ENCODE peak calls at places on chromosome 22, in eight cellular contexts. G is lower leg skin, Z is mucosa of descending colon, S is cardiac muscle cell, Y is WTC11, A is foreskin fibroblast, M is GM12865, U is A549. W is an unnamed sample.

GRCh38 chr22:48675141-48675827 is 1152.4 kb downstream of the BRD1 start:
- DNase-seq in A (no peak), Y (no peak), M (no peak), G (no peak), Z (no peak), S (no peak), U (no peak), W (no peak)

GRCh38 chr22:30566125-30566524 is 8.3 kb downstream of the GAL3ST1 start:
- DNase-seq in S (no peak), G (no peak), Y (no peak), U (no peak), A (no peak), Z (peak; percentile 65), M (no peak), W (peak; percentile 72)

GRCh38 chr22:30421695-30422480 is 3.7 kb upstream of the MTFP1 start:
- DNase-seq in U (no peak), Z (no peak), Y (no peak), A (no peak), G (no peak), S (no peak), M (no peak), W (no peak)

GRCh38 chr22:28208036-28208435 is 289.0 kb upstream of the PITPNB start:
- DNase-seq in Y (no peak), A (no peak), M (no peak), S (no peak), Z (no peak), U (no peak), G (no peak), W (no peak)

GRCh38 chr22:37230673-37231405 is 13.2 kb downstream of the RAC2 start:
- DNase-seq in M (peak; percentile 84), Z (no peak), G (no peak), S (no peak), A (no peak), Y (no peak), U (no peak), W (peak; percentile 74)

GRCh38 chr22:49196046-49196511 is 631.6 kb downstream of the BRD1 start:
- DNase-seq in S (no peak), Z (no peak), G (no peak), Y (peak; percentile 4), M (no peak), A (no peak), U (no peak), W (peak; percentile 45)

GRCh38 chr22:30859714-30860095 is 108.9 kb downstream of the MORC2 start:
- DNase-seq in A (no peak), Y (no peak), Z (no peak), M (no peak), S (no peak), U (no peak), G (no peak), W (peak; percentile 8)

GRCh38 chr22:19983701-19984100 is 32.9 kb downstream of the ARVCF start:
- DNase-seq in M (no peak), U (no peak), G (no peak), S (no peak), Z (no peak), Y (no peak), A (no peak), W (peak; percentile 72)

GRCh38 chr22:50253941-50254340 is 2.9 kb upstream of the HDAC10 start:
- DNase-seq in A (no peak), G (no peak), U (no peak), S (no peak), Y (no peak), Z (no peak), M (no peak), W (no peak)

GRCh38 chr22:50251472-50252054 is 498 bp upstream of the HDAC10 start:
- DNase-seq in Y (no peak), S (no peak), Z (peak; percentile 47), U (no peak), M (no peak), G (no peak), A (no peak), W (no peak)

GRCh38 chr22:50253046-50253580 is 2.0 kb upstream of the HDAC10 start:
- DNase-seq in S (no peak), M (no peak), Z (no peak), U (no peak), A (no peak), G (no peak), Y (no peak), W (no peak)

GRCh38 chr22:50250555-50251471 is at the start of gene HDAC10:
- DNase-seq in Z (peak; percentile 89), M (peak; percentile 92), G (peak; percentile 63), A (peak; percentile 79), S (peak; percentile 91), Y (peak; percentile 89), U (no peak), W (peak; percentile 100)

GRCh38 chr22:50252081-50253045 is 1.3 kb upstream of the HDAC10 start:
- DNase-seq in Y (peak; percentile 81), G (peak; percentile 64), M (peak; percentile 72), U (no peak), Z (peak; percentile 85), A (no peak), S (peak; percentile 68), W (peak; percentile 98)
- TF ChIP-seq CTCF in Y (peak; percentile 29), G (no peak), M (peak; percentile 69), U (peak; percentile 57), Z (peak; percentile 47), A (peak; percentile 68), S (peak; percentile 74), W (peak; percentile 73)

DNA sequence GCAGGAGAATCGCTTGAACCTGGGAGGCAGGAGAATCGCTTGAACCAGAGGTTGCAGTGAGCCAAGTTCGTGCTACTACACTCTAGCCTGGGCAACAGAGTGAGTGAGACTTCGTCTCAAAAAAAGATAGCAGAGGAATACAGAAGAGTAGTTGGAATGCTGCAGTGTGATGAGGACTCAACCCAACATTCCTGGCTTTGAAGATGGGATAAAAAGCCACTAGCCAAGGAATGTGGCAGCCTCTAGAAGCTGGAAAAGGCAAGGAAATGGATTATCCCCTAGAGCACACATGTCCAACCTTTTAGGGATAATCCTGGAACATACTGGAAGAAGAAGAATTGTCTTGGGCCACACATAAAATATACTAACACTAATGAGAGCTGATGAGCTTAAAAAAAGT is 13.9 kb downstream of the SLC25A17 start:
- DNase-seq in Z (no peak), M (no peak), G (no peak), A (no peak), Y (no peak), U (no peak), S (no peak), W (peak; percentile 38)
- TF ChIP-seq CTCF in Z (no peak), M (no peak), G (no peak), A (no peak), Y (no peak), U (no peak), S (no peak), W (no peak)

DNA sequence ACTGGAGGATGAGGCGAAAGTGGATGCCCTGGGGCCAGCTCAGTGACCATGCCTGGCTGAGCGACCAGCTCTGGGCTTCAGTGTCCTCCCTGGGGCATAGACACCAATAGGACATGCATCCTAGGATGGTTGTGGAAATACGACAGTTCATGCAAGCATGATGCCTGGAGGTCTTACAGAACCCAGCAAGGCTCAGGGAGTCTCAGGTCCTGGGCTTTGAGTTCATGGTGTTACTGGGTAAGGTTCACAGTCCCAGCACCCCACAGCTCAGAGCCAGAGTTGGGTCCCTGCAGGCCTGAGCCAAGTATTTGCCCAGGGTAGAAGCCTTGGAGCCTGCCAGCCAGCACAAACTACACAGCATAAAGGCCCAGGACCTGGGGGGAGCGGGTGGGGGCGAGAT is 4.2 kb upstream of the SUSD2 start:
- DNase-seq in M (no peak), S (no peak), Z (no peak), U (no peak), A (no peak), Y (no peak), G (no peak), W (no peak)
- TF ChIP-seq CTCF in M (no peak), S (no peak), Z (no peak), U (no peak), A (no peak), Y (no peak), G (no peak), W (no peak)

DNA sequence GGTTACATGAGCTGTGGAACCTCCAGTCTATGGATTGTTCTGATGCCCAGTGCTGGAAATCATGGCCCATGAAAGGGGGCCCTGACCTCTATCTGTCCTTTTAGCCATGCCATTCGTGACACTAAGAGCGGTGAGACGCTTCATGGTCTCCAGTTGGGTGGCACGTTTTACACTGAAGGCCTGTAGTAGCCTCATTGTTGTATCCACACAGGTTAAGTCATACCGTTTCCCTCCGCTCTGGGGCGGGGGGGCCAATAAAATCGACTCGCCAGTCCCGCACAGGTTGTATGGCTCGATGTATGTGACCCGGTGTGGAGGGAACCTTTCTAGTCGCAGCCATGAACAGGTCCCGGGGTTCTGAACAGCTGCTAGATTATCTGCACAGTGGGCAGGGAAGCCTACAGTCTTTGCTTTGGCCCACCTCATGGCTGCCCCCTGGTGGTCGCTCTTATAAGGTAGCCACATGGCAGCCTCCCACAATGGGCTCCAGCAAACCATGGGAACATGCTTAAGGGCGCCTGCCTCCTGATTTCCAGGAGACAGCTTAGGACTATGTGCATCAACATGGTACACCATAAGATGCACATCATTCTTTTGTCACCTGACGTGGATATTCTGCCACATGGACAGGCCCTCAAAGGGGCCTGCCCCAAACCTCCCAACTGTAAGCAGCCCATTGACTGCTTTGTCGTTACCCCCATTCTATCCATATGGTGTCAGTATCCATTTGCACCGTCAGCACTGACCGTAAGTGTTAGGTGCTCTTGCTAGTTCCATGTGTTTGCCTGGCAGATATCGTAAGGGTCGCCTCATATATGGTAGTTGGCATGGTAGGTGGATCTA is 19.7 kb upstream of the APOL3 start:
- DNase-seq in S (peak; percentile 82), Y (peak; percentile 91), G (peak; percentile 75), U (peak; percentile 55), A (peak; percentile 30), Z (peak; percentile 95), M (peak; percentile 84), W (no peak)
- TF ChIP-seq CTCF in S (peak; percentile 85), Y (peak; percentile 94), G (no peak), U (peak; percentile 54), A (peak; percentile 84), Z (peak; percentile 78), M (peak; percentile 93), W (peak; percentile 97)

W was measured in osteoblast.